ENCODE peak calls at places on chromosomes 2 and 18, in four cellular contexts. A, Y, U and G are unnamed samples.

GRCh38 chr2:18057657-18058056 is 179.2 kb downstream of the KCNS3 start:
- DNase-seq in A (no peak), Y (no peak), U (no peak), G (peak)

GRCh38 chr2:74584088-74584645 is 29.6 kb downstream of the DOK1 start:
- DNase-seq in A (no peak), Y (no peak), U (no peak), G (no peak)

GRCh38 chr2:127024769-127025356 is 82.1 kb downstream of the BIN1 start:
- DNase-seq in A (peak), Y (no peak), U (no peak), G (peak)

GRCh38 chr18:48023334-48024008 is 93.0 kb upstream of the SMAD2 start:
- DNase-seq in A (no peak), Y (no peak), U (peak), G (no peak)

GRCh38 chr2:160203007-160203406 is 2.9 kb upstream of the ITGB6 start:
- DNase-seq in A (no peak), Y (no peak), U (no peak), G (no peak)

GRCh38 chr2:184119920-184120820 is 478.2 kb upstream of the ZNF804A start:
- DNase-seq in A (no peak), Y (no peak), U (no peak), G (no peak)

GRCh38 chr2:113711857-113712256 is 44.6 kb downstream of the SLC35F5 start:
- DNase-seq in A (no peak), Y (no peak), U (no peak), G (no peak)

GRCh38 chr2:85790032-85790431 is 36.2 kb downstream of the ATOH8 start:
- DNase-seq in A (peak), Y (no peak), U (peak), G (no peak)

GRCh38 chr2:222582931-222583330 is 73.0 kb downstream of the FARSB start:
- DNase-seq in A (no peak), Y (no peak), U (no peak), G (no peak)

GRCh38 chr2:241686649-241687425 is at the start of gene DTYMK:
- DNase-seq in A (peak), Y (peak), U (peak), G (peak)

GRCh38 chr2:75592028-75592427 is 31.3 kb upstream of the EVA1A start:
- DNase-seq in A (no peak), Y (no peak), U (no peak), G (no peak)

GRCh38 chr2:62524293-62524941 is 18.4 kb upstream of the TMEM17 start:
- DNase-seq in A (no peak), Y (no peak), U (no peak), G (no peak)

GRCh38 chr2:108367776-108368175 is 10.0 kb upstream of the SULT1C4 start:
- DNase-seq in A (no peak), Y (no peak), U (no peak), G (no peak)

GRCh38 chr2:199485732-199486335 is 28.1 kb upstream of the SATB2 start:
- DNase-seq in A (no peak), Y (no peak), U (peak), G (no peak)

GRCh38 chr2:197705143-197705911 is at the start of gene MARS2:
- DNase-seq in A (peak), Y (peak), U (peak), G (peak)

GRCh38 chr18:42409005-42409404 is 454.0 kb downstream of the PIK3C3 start:
- DNase-seq in A (no peak), Y (no peak), U (no peak), G (no peak)
- TF ChIP-seq POLR2AphosphoS5 in A (no peak), Y (no peak), U (no peak), G (no peak)

GRCh38 chr2:230947235-230947576 is 22.2 kb upstream of the GPR55 start:
- DNase-seq in A (no peak), Y (no peak), U (no peak), G (no peak)
- TF ChIP-seq POLR2AphosphoS5 in A (no peak), Y (no peak), U (no peak), G (no peak)

DNA sequence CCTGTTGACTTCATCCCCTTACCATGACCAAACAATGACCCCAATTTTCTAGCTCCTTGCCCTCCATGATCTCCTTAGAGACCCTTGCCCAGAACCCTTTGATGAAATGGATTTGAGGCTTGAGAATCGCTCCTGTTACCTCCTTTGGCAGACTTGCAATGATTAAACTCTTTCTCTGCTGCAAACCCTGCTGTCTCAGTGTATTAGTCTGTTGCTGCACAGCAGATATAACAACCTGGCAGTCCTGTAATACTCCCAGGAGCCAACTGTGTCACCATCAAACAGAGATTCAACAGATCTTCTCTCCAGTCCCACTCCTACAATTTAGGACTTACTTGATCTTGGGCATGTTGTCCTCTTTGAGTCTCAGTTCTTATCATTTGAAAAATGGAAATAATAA is 242.9 kb downstream of the HRH4 start:
- DNase-seq in A (no peak), Y (no peak), U (no peak), G (no peak)
- TF ChIP-seq POLR2AphosphoS5 in A (no peak), Y (no peak), U (no peak), G (no peak)

GRCh38 chr2:64283641-64284371 is 139.6 kb upstream of the PELI1 start:
- DNase-seq in A (no peak), Y (no peak), U (no peak), G (peak)
- TF ChIP-seq POLR2AphosphoS5 in A (no peak), Y (no peak), U (no peak), G (no peak)

DNA sequence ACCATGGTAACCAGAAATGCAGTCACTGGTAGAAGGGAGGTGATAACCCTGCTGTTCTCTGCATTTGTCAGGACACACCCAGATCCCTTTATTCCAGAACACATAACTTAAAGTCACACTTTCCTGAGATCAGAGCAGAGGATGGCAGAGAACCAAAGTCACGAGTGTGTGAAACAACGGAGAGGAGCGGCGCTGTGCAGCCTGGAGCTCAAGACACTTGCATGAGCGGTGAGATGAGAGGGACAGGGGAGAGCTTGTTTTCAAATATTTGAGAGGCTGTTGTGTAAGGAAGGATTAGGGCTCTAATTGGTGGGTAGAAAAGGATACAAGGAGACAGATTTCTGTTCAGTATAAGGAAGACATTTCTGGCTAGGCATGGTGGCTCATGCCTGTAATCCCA is 43.3 kb upstream of the AAK1 start:
- DNase-seq in A (no peak), Y (no peak), U (no peak), G (no peak)
- TF ChIP-seq POLR2AphosphoS5 in A (no peak), Y (no peak), U (no peak), G (no peak)

GRCh38 chr18:67513285-67513684 is 3.2 kb downstream of the DSEL start:
- DNase-seq in A (no peak), Y (no peak), U (no peak), G (no peak)

GRCh38 chr18:67508146-67508545 is 8.4 kb downstream of the DSEL start:
- DNase-seq in A (no peak), Y (no peak), U (no peak), G (no peak)

GRCh38 chr18:67511840-67512239 is 4.7 kb downstream of the DSEL start:
- DNase-seq in A (no peak), Y (no peak), U (no peak), G (no peak)

GRCh38 chr18:67509711-67510110 is 6.8 kb downstream of the DSEL start:
- DNase-seq in A (no peak), Y (no peak), U (no peak), G (no peak)

GRCh38 chr18:67510831-67511230 is 5.7 kb downstream of the DSEL start:
- DNase-seq in A (no peak), Y (no peak), U (no peak), G (no peak)
- TF ChIP-seq POLR2AphosphoS5 in A (no peak), Y (no peak), U (no peak), G (no peak)

DNA sequence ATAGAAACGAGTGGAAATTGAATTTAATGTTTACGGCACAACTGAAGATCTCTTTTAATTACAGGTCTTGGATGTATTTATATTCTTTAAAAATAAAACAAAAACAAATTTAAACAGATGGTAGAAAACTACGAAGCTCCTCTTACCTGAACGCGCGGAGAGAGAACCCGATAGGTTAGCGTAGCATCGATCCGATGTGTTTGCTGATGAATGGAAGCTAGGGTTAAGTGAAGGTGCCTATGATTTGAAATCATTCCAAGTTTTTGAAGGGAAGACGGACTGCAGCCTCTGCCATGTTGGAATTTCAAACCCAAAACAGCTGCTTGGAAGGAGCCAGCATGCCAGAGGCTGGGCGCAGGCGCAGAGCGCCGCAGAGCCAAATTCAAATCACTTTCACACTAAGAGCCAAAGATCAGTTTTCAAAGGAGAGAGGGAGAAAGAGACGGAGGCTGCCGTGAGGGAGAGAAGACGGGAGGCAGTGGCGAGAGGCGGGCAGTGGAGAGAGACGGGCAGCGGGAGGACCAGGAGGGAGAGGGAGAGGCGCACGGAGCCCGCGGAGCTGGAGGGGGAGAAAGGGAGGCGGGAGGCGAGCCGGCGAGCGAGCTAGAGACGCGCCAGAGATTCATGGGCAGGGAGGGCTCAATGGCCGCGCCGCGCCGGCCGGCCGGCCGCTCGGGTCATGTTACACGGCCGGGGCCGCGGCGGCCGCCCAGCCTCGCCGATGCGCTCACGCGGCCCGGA is at the start of gene FIGN:
- DNase-seq in A (no peak), Y (no peak), U (no peak), G (peak)
- TF ChIP-seq POLR2AphosphoS5 in A (peak), Y (no peak), U (no peak), G (peak)

GRCh38 chr2:233210843-233211600 is 40.5 kb upstream of the ATG16L1 start:
- DNase-seq in A (peak), Y (no peak), U (no peak), G (no peak)
- TF ChIP-seq POLR2AphosphoS5 in A (peak), Y (peak), U (no peak), G (no peak)

DNA sequence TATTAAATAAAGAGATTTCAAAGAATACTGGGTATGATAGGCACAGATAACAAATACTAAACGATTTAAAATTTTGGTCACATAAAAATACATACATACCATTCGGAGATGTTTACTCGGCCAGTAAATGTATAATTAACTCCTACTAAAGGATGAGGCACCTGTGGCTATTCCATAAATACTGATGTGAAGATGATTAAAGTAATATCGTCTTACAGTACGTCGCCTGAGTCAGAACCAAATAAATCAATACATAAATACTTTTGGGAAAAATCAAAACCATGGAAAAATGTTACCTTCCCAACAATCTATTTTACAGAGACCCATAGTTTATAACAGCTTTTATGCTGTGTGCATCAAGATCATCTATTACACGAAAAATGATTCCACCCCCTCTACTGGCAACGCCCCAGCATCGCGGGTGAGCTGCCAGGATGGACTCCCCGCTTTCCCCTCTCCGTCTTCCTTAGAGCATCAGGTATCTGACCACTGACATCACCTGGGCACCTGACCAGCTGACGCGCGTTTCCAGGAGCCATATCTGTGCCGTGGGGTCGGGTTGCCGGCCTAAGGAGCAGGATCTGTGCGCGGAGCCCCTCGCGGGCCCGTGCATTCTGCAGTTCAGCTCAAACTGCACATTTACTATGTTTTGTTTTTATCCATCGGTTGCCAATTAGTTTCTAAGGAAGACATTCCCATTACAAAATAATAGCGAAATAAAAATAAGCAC is 970 bp downstream of the ICA1L start:
- DNase-seq in A (peak), Y (peak), U (peak), G (no peak)
- TF ChIP-seq POLR2AphosphoS5 in A (peak), Y (no peak), U (no peak), G (peak)